ENCODE peak calls at places on chromosome 22, in nine cellular contexts. S, R, N, H, W, Z, B, O and P are unnamed samples.
A peak's percentile ranks its signal among the peaks of the same experiment; 100 is the strongest.

GRCh38 chr22:40181323-40181722 is 3.6 kb downstream of the TNRC6B start:
- DNase-seq in S (no peak), R (no peak), B (no peak), Z (no peak), N (no peak), W (no peak), O (no peak), H (no peak), P (no peak)

GRCh38 chr22:34696557-34696956 is 369.4 kb upstream of the ISX start:
- DNase-seq in S (peak; percentile 28), B (no peak), O (no peak), R (no peak), H (no peak), N (no peak), Z (no peak), W (no peak), P (no peak)

GRCh38 chr22:41917906-41918791 is 3.3 kb upstream of the SHISA8 start:
- DNase-seq in B (no peak), O (peak; percentile 65), Z (no peak), W (no peak), S (no peak), H (no peak), N (no peak), R (no peak), P (peak; percentile 62)

GRCh38 chr22:26124991-26125725 is 44.1 kb upstream of the SEZ6L start:
- DNase-seq in Z (no peak), W (no peak), B (no peak), S (no peak), R (no peak), N (no peak), H (no peak), O (no peak), P (no peak)

GRCh38 chr22:47129902-47130301 is 367.5 kb downstream of the TBC1D22A start:
- DNase-seq in H (peak; percentile 64), S (no peak), R (no peak), O (no peak), B (no peak), Z (no peak), W (peak; percentile 50), N (no peak), P (no peak)

GRCh38 chr22:45341503-45341902 is 31.8 kb downstream of the FAM118A start:
- DNase-seq in W (peak; percentile 71), N (no peak), H (no peak), Z (no peak), S (no peak), B (no peak), O (no peak), R (no peak), P (no peak)

GRCh38 chr22:11253000-11253511 is 4274.9 kb upstream of the OR11H1 start:
- DNase-seq in B (no peak), N (peak; percentile 9), W (no peak), R (no peak), H (peak; percentile 46), Z (peak; percentile 1), O (peak; percentile 15), S (peak; percentile 6), P (peak; percentile 4)

GRCh38 chr22:37020192-37020479 is 594 bp downstream of the MPST start:
- DNase-seq in R (no peak), B (no peak), O (no peak), S (no peak), W (peak; percentile 29), Z (no peak), N (no peak), H (no peak), P (no peak)

GRCh38 chr22:28958611-28959010 is 75.2 kb downstream of the ZNRF3 start:
- DNase-seq in N (no peak), S (no peak), B (no peak), H (no peak), R (no peak), Z (peak; percentile 44), W (no peak), O (no peak), P (no peak)

GRCh38 chr22:33163815-33164214 is 105.6 kb upstream of the SYN3 start:
- DNase-seq in Z (no peak), R (no peak), N (no peak), W (no peak), S (no peak), O (no peak), B (no peak), H (no peak), P (no peak)

GRCh38 chr22:29298641-29299040 is 7.8 kb upstream of the GAS2L1 start:
- DNase-seq in O (no peak), R (no peak), N (no peak), S (no peak), H (no peak), W (no peak), B (no peak), Z (no peak), P (no peak)

GRCh38 chr22:41523464-41524221 is 20.6 kb downstream of the POLR3H start:
- DNase-seq in W (no peak), B (no peak), S (peak; percentile 58), H (no peak), R (no peak), O (peak; percentile 45), N (peak; percentile 50), Z (no peak), P (peak; percentile 25)

GRCh38 chr22:37163618-37164534 is 14.2 kb upstream of the IL2RB start:
- DNase-seq in Z (no peak), W (peak; percentile 67), N (no peak), R (no peak), O (no peak), S (no peak), H (no peak), B (no peak), P (peak; percentile 41)

GRCh38 chr22:27885977-27886842 is 32.8 kb downstream of the PITPNB start:
- DNase-seq in O (no peak), R (peak; percentile 44), S (no peak), H (no peak), W (peak; percentile 55), B (peak; percentile 39), N (no peak), Z (no peak), P (no peak)

GRCh38 chr22:25475554-25476022 is 88.9 kb upstream of the GRK3 start:
- DNase-seq in W (peak; percentile 10), N (no peak), O (peak; percentile 35), B (no peak), R (no peak), Z (no peak), H (no peak), S (no peak), P (no peak)

GRCh38 chr22:45469573-45470383 is 32.9 kb upstream of the FBLN1 start:
- DNase-seq in H (no peak), W (no peak), Z (no peak), O (no peak), S (no peak), R (no peak), N (no peak), B (no peak), P (no peak)

GRCh38 chr22:35893698-35894097 is 134.9 kb downstream of the RBFOX2 start:
- DNase-seq in N (no peak), O (no peak), Z (no peak), W (no peak), R (no peak), H (no peak), B (no peak), S (no peak), P (no peak)

GRCh38 chr22:35894937-35895708 is 133.5 kb downstream of the RBFOX2 start:
- DNase-seq in Z (peak; percentile 54), H (no peak), R (no peak), B (no peak), S (no peak), W (no peak), O (peak; percentile 52), N (no peak), P (no peak)

GRCh38 chr22:35899736-35900135 is 128.9 kb downstream of the RBFOX2 start:
- DNase-seq in B (no peak), O (no peak), R (no peak), W (no peak), N (no peak), Z (no peak), H (no peak), S (no peak), P (no peak)

GRCh38 chr22:35894464-35894878 is 134.2 kb downstream of the RBFOX2 start:
- DNase-seq in N (no peak), O (peak; percentile 61), Z (peak; percentile 68), W (no peak), R (no peak), H (no peak), B (no peak), S (no peak), P (no peak)

DNA sequence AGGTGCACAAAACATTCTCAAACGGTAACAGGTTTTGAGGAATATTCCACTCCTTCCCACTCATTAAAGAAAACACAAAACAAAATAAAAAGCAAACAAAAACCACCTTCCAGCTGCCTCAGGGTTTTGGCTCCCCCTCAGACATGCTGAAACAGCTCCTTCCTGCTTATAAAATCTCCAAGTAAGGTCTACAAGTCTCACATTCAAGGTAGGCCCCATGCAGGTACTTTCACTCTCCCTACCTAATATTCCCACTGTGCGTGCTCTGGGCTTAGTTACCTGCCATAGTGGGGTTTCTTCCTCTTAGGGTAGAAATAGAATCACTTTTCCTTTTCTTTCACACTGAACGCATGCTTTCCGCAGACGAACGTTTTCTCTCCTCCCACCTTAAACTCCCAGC is 132.3 kb downstream of the RBFOX2 start:
- DNase-seq in R (no peak), S (no peak), Z (no peak), O (no peak), H (no peak), W (no peak), B (no peak), N (no peak), P (no peak)
- H3K4me1 ChIP-seq in R (peaks cover 58% of the 10 kb centered on the region), S (peaks cover 10% of the 10 kb centered on the region), Z (peaks cover 57% of the 10 kb centered on the region), O (peaks cover 55% of the 10 kb centered on the region), H (peaks cover 16% of the 10 kb centered on the region), W (peaks cover 9% of the 10 kb centered on the region), B (peaks cover 18% of the 10 kb centered on the region), N (peaks cover 7% of the 10 kb centered on the region), P (peaks cover 58% of the 10 kb centered on the region)

GRCh38 chr22:35963237-35963810 is 65.3 kb downstream of the RBFOX2 start:
- DNase-seq in Z (no peak), N (no peak), S (no peak), O (no peak), R (no peak), B (no peak), W (no peak), H (no peak), P (no peak)
- H3K4me1 ChIP-seq in Z (peaks cover 32% of the 10 kb centered on the region), N (peaks cover 8% of the 10 kb centered on the region), S (peaks cover 11% of the 10 kb centered on the region), O (peaks cover 28% of the 10 kb centered on the region), R (peaks cover 17% of the 10 kb centered on the region), B (no peaks in the 10 kb centered on the region), W (no peaks in the 10 kb centered on the region), H (peaks cover 11% of the 10 kb centered on the region), P (peaks cover 35% of the 10 kb centered on the region)

DNA sequence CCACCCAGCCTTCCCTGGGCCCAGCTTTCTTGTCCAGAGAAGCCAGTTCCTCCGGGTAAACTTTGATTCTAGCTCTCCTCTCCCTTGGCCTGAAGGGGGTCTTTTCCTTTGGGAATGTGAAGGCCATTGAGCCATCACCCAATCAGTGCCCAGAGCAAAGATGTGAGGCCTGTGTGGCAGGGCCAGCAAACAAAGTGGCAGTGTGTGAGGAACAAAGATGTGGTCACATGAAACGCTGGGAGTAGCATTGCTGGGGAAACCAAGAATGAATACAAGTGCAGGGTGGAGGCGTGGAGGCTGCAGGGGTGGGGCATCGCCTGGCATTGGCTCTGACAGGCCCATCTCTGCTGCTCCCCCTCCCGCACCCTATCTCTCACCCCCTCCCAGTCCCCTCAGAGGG is 91.9 kb upstream of the BID start:
- DNase-seq in B (no peak), H (no peak), Z (no peak), W (no peak), N (no peak), O (no peak), S (no peak), R (no peak), P (no peak)
- H3K4me1 ChIP-seq in B (no peaks in the 10 kb centered on the region), H (no peaks in the 10 kb centered on the region), Z (peaks cover 20% of the 10 kb centered on the region), W (no peaks in the 10 kb centered on the region), N (no peaks in the 10 kb centered on the region), O (peaks cover 10% of the 10 kb centered on the region), S (no peaks in the 10 kb centered on the region), R (no peaks in the 10 kb centered on the region), P (peaks cover 18% of the 10 kb centered on the region)

GRCh38 chr22:23212061-23213030 is 32.0 kb downstream of the BCR start:
- DNase-seq in Z (peak; percentile 34), B (no peak), N (no peak), R (no peak), O (no peak), H (no peak), S (no peak), W (no peak), P (no peak)
- H3K4me1 ChIP-seq in Z (peaks cover 29% of the 10 kb centered on the region), B (no peaks in the 10 kb centered on the region), N (no peaks in the 10 kb centered on the region), R (no peaks in the 10 kb centered on the region), O (peaks cover 53% of the 10 kb centered on the region), H (peaks cover 28% of the 10 kb centered on the region), S (no peaks in the 10 kb centered on the region), W (peaks cover 22% of the 10 kb centered on the region), P (peaks cover 24% of the 10 kb centered on the region)